ENCODE peak calls at places on chromosomes 6 and 20, in four cellular contexts. N is uterus, T is OCI-LY7, X is left ventricle myocardium inferior. Y is an unnamed sample.

GRCh38 chr6:53967415-53967814 is 143.8 kb upstream of the MLIP start:
- DNase-seq in X (no peak), T (no peak), N (no peak), Y (no peak)

GRCh38 chr6:134097114-134097707 is 44.8 kb upstream of the SLC2A12 start:
- DNase-seq in X (no peak), T (peak; percentile 70), N (peak; percentile 70), Y (peak; percentile 50)

GRCh38 chr6:43768983-43769525 is 957 bp upstream of the VEGFA start:
- DNase-seq in X (peak; percentile 78), T (no peak), N (peak; percentile 91), Y (peak; percentile 71)

GRCh38 chr6:141483561-141484061 is 649.1 kb upstream of the GJE1 start:
- DNase-seq in X (no peak), N (no peak), T (peak; percentile 93), Y (peak; percentile 50)

GRCh38 chr6:37303891-37304503 is 46.1 kb upstream of the TMEM217 start:
- DNase-seq in T (peak; percentile 43), N (no peak), X (no peak), Y (no peak)

GRCh38 chr6:150907385-150907784 is 41.9 kb downstream of the MTHFD1L start:
- DNase-seq in N (no peak), X (no peak), T (no peak), Y (no peak)

GRCh38 chr6:125170376-125170775 is 16.8 kb downstream of the TPD52L1 start:
- DNase-seq in N (no peak), T (no peak), X (no peak), Y (no peak)

GRCh38 chr20:34410331-34410730 is 47.3 kb downstream of the ITCH start:
- DNase-seq in X (no peak), N (no peak), T (no peak), Y (no peak)

GRCh38 chr6:10138917-10139316 is 276.0 kb downstream of the TFAP2A start:
- DNase-seq in X (no peak), T (no peak), N (no peak), Y (no peak)

GRCh38 chr6:35764238-35764896 is 12.0 kb upstream of the CLPSL2 start:
- DNase-seq in T (no peak), N (no peak), X (no peak), Y (no peak)

GRCh38 chr6:111805511-111806181 is 67.6 kb downstream of the FYN start:
- DNase-seq in T (peak; percentile 8), X (no peak), N (no peak), Y (no peak)

GRCh38 chr6:147046131-147046530 is 158.1 kb upstream of the STXBP5 start:
- DNase-seq in T (no peak), N (no peak), X (no peak), Y (no peak)

GRCh38 chr6:123715243-123715863 is 78.6 kb upstream of the TRDN start:
- DNase-seq in X (no peak), N (no peak), T (peak; percentile 24), Y (no peak)

GRCh38 chr6:170032197-170032596 is 258.7 kb downstream of the DLL1 start:
- DNase-seq in N (no peak), T (no peak), X (peak; percentile 2), Y (no peak)

GRCh38 chr6:55069132-55069781 is 105.1 kb upstream of the HCRTR2 start:
- DNase-seq in N (no peak), T (peak; percentile 14), X (no peak), Y (peak; percentile 23)

GRCh38 chr6:116568851-116569755 is 2.2 kb upstream of the RWDD1 start:
- DNase-seq in T (no peak), X (no peak), N (no peak), Y (no peak)

DNA sequence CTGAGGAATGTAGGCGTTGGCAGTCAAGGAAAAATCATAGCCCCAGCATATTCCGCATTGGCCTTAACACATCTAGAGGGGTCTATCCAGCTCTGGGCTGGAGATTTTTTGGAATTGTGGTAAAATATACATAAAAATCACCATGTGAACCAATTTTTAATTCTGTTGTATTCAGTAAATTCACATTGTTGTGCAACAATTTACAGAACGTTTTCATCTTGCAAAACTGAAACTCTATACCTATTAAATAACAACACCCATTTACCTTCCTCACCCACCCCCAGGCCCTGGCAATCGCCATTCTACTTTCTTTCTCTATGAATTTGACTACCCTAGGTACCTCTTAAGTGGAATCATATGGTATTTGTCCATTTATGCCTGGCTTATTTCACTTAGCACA is 6.8 kb upstream of the JAG1 start:
- DNase-seq in T (no peak), N (no peak), X (no peak), Y (no peak)
- H3K27ac ChIP-seq in T (no peak overlapping the region), N (no peak overlapping the region), X (no peak overlapping the region), Y (no peak overlapping the region)

DNA sequence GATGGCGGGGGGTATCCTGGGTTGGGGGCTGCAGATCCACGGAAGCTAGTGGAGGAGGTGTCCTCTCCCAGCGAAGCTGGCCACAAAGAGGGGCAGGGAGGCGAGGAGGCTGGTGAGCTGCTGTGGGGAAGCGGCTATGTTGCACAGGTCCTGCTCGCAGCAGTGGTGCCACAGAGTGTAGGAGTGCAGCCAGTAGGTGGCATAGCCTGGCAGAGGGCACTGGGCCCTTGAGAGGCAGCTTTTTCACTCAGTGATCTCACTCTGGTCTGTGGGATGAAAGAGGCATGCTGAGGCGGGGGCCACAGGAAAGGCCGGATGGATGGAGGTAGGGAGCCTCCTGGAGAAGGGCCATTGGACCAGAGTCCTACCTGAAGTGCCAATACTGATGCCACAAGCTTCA is 2.9 kb upstream of the LY6G6D start:
- DNase-seq in T (no peak), X (no peak), N (no peak), Y (no peak)
- TF ChIP-seq CTCF in T (peak; percentile 30), X (peak; percentile 36), N (no peak), Y (no peak)

DNA sequence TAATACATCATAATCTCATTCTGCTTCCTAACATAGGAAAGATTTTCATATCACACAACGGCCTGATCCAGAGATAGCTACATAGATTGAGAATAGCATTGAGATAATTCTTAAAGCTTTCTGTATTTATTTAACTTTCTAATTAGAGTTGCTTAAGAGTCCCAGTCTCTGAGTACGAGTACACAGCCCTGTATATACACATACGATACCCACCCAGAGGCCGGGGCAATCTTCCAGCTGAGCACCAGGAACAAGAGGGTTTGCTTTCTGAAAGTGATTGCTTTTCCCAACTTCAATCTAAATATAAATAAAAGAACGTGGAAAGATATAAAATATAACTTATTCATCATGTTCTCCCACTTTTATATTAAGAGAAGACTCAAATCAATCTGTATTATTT is 313.8 kb downstream of the COL12A1 start:
- DNase-seq in T (no peak), N (no peak), X (no peak), Y (no peak)
- H3K9me3 ChIP-seq in T (no peaks in the 10 kb centered on the region), N (no peaks in the 10 kb centered on the region), X (peaks cover 32% of the 10 kb centered on the region), Y (no peaks in the 10 kb centered on the region)

DNA sequence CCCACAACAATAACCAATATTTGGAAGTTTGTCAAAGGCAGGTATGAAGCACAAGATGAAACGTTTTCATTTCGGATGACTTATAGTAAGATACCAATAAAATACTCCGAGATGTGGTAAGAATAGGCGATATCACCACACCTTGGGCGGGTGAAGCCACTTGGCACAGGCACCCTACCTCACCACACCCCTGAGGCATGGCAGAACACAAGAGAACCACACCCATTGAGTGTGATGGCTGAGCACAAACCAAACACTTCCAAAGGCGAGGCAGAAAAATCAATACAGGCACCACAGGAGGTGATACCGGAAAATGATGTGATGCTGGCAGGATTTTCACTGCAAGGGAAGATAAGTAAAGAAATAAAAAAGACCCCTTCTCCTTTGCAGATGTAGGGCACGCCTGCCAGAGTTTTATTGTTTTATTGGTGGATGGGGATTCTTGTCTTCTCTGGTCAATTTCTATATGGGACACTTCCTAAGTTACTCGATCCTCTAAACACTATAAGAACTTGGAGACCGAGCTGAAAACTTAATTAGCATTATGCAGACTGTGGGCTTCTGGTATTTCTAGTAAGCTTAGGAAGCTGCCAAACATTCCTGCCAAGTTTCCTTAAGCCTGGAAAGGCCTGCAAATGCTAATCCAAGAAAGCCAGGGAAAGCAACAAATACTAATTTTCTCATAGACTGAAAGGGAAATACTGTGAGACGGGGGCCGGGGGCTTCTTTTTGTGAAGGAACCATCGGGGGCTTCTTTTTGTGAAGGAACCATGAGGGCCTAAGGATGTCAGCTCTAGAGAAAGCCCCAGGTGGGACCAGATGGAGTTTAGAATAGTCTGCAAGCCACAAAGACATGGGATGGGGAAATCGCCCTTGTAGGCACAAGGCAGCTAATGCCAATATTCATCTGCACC is 332.7 kb upstream of the PRDM1 start:
- DNase-seq in T (no peak), X (no peak), N (no peak), Y (peak; percentile 24)
- H3K27ac ChIP-seq in T (no peak overlapping the region), X (no peak overlapping the region), N (no peak overlapping the region), Y (no peak overlapping the region)

GRCh38 chr20:38222923-38223742 is 37.4 kb downstream of the KIAA1755 start:
- DNase-seq in T (no peak), N (no peak), X (no peak), Y (no peak)
- TF ChIP-seq CTCF in T (peak; percentile 55), N (no peak), X (peak; percentile 34), Y (no peak)

GRCh38 chr20:42744756-42745465 is 444.8 kb downstream of the PTPRT start:
- DNase-seq in X (no peak), T (no peak), N (no peak), Y (no peak)

GRCh38 chr20:42739692-42740091 is 450.0 kb downstream of the PTPRT start:
- DNase-seq in T (no peak), X (no peak), N (no peak), Y (no peak)

GRCh38 chr20:42740191-42740870 is 449.4 kb downstream of the PTPRT start:
- DNase-seq in N (no peak), X (peak; percentile 35), T (no peak), Y (no peak)

GRCh38 chr20:42742926-42743325 is 446.8 kb downstream of the PTPRT start:
- DNase-seq in T (no peak), N (no peak), X (no peak), Y (no peak)

DNA sequence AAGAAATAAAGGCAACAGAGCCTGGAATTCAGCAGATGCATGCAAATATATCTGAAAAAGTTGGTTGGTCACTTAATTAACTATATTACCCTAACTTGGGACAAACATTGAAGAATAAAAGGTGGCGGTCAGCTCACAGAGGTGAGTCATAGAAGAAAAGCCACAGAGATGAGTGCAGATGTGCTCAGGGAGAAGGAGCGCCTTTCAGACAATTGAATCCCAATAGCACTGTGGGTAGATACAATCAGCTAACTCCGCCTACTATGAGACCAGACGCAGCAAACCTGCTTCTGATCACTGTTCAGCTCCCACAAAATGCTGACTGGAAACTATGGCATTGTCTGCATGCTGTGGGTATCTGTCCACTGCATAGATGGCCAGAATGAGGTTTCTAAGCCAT is 447.8 kb downstream of the PTPRT start:
- DNase-seq in X (no peak), N (no peak), T (no peak), Y (no peak)
- H3K9me3 ChIP-seq in X (peaks cover 33% of the 10 kb centered on the region), N (no peaks in the 10 kb centered on the region), T (no peaks in the 10 kb centered on the region), Y (peaks cover 44% of the 10 kb centered on the region)

DNA sequence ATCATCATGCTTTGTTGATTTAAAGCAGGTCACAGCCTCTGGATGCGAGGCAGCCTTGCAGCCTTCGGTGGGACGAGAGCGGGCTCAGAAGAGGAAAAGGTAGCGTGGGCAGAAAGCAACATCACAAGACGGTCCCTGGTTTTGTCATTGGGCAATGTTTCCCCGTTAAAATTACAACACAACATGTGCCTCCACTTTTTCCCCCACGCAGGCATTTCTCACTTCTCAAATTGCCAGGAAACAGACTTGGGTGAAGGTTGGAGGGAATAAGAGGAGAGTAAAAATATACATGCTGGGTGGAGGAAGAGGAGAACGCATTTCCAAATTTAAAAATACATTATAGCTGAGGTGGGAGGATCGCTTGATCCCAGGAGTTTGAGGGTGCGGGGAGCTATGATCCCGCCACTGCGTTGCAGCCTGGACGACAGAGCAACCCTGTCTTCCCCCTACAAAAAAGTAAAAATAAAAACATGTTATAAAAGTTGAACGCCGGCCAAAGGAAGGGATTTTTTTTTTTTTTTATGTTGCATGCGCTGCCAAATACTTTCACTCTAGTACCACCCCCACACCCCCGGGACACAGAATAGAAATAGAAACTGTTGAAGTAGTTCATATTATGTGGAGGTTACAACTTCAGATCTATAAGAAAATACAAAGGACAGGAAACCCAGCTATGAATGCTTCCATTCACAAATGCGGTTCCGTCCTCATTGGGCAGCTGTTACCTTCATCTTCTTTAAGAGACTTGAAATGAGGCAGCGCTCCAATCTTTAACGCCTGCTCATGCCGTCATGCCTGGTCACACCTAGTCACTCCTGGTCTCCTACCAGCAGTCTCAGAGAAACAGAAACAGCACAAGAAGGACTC is 13.8 kb upstream of the NAA20 start:
- DNase-seq in T (no peak), N (peak; percentile 83), X (no peak), Y (no peak)
- H3K27ac ChIP-seq in T (no peak overlapping the region), N (peak overlapping the region; percentile 79), X (peak overlapping the region; percentile 86), Y (peak overlapping the region; percentile 49)